ENCODE peak calls at places on chromosome 1, in five cellular contexts. F is stomach, R is heart right ventricle, Z is Calu3, S is natural killer cell. Y is an unnamed sample.

GRCh38 chr1:225911207-225912130 is 12.6 kb downstream of the PYCR2 start:
- DNase-seq in F (peak; percentile 78), R (peak; percentile 81), Z (peak; percentile 86), S (peak; percentile 68), Y (peak; percentile 68)

GRCh38 chr1:75768021-75768420 is 18.0 kb upstream of the RABGGTB start:
- DNase-seq in F (no peak), R (no peak), Z (no peak), S (no peak), Y (no peak)

GRCh38 chr1:93631626-93632365 is 49.8 kb downstream of the BCAR3 start:
- DNase-seq in F (no peak), R (no peak), Z (peak; percentile 28), S (no peak), Y (no peak)

GRCh38 chr1:155219592-155220031 is 11.1 kb downstream of the MTX1 start:
- DNase-seq in F (no peak), R (no peak), Z (no peak), S (peak; percentile 38), Y (no peak)

GRCh38 chr1:23194119-23194984 is 22.9 kb downstream of the HTR1D start:
- DNase-seq in F (no peak), R (no peak), Z (no peak), S (no peak), Y (no peak)

GRCh38 chr1:221720545-221720944 is 21.3 kb downstream of the DUSP10 start:
- DNase-seq in F (no peak), R (no peak), Z (no peak), S (no peak), Y (no peak)

GRCh38 chr1:205375816-205376545 is 19.3 kb upstream of the KLHDC8A start:
- DNase-seq in F (no peak), R (no peak), Z (peak; percentile 31), S (no peak), Y (no peak)

GRCh38 chr1:89518116-89518780 is 6.4 kb upstream of the LRRC8B start:
- DNase-seq in F (no peak), R (no peak), Z (no peak), S (no peak), Y (no peak)

GRCh38 chr1:212244441-212244840 is 40.8 kb upstream of the PPP2R5A start:
- DNase-seq in F (no peak), R (no peak), Z (no peak), S (no peak), Y (no peak)

DNA sequence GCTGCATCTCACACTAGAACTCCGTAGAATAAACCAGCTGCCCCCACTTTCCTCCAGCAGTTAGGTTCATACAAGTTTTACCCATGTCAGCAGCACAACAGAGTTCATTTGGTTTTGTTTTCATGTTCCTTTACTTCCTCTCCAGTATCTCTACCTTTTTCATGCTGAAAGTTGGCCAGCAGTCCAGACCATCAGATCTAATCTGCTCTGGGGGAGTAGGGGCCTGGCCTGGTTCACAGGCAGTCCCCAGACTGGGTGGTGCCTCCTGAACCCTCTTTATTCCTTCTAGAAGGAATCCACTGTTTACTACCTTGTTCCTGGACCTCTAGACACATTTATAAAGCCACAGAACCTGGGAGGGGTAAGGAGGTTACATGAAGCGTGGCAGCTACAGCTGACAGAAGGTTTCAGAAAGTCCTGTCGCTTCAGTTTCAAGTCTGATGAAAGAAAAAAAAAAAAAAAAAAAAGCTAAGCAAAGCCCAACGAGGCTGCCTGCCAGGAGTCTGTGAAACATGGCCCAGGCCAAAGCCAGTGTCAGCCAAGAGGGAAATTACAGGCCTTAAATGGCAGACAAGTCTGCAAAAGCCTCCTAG is 184.6 kb upstream of the JUN start:
- DNase-seq in F (peak; percentile 87), R (peak; percentile 78), Z (no peak), S (no peak), Y (no peak)
- TF ChIP-seq CTCF in F (no peak), R (no peak), Z (no peak), S (no peak), Y (no peak)

GRCh38 chr1:184340984-184341383 is 45.8 kb upstream of the C1orf21 start:
- DNase-seq in F (no peak), R (no peak), Z (no peak), S (no peak), Y (no peak)
- TF ChIP-seq CTCF in F (no peak), R (no peak), Z (peak; percentile 12), S (no peak), Y (peak; percentile 34)

GRCh38 chr1:115191691-115192090 is 102.4 kb upstream of the TSPAN2 start:
- DNase-seq in F (no peak), R (no peak), Z (no peak), S (no peak), Y (no peak)
- TF ChIP-seq CTCF in F (no peak), R (no peak), Z (no peak), S (no peak), Y (no peak)

GRCh38 chr1:228267962-228268890 is 60.4 kb downstream of the OBSCN start:
- DNase-seq in F (no peak), R (peak; percentile 48), Z (no peak), S (peak; percentile 10), Y (no peak)
- TF ChIP-seq CTCF in F (no peak), R (no peak), Z (no peak), S (no peak), Y (no peak)